ENCODE peak calls at places on chromosome 10, in seven cellular contexts. G is CD8-positive, alpha-beta T cell; T is cardiac fibroblast; Z is uterus; S is aorta; N is body of pancreas; P is suprapubic skin. R is an unnamed sample.
A peak's percentile ranks its signal among the peaks of the same experiment; 100 is the strongest.

GRCh38 chr10:49564461-49565009 is 25.6 kb upstream of the ERCC6 start:
- DNase-seq in G (no peak), T (no peak), Z (no peak), S (no peak), N (no peak), P (no peak), R (no peak)

GRCh38 chr10:94992811-94993210 is 54.4 kb downstream of the CYP2C9 start:
- DNase-seq in G (no peak), T (no peak), Z (no peak), S (no peak), N (no peak), P (no peak), R (no peak)

GRCh38 chr10:132926777-132927650 is 15.4 kb downstream of the CFAP46 start:
- DNase-seq in G (no peak), T (no peak), Z (no peak), S (peak; percentile 64), N (no peak), P (no peak), R (no peak)

GRCh38 chr10:52346394-52347326 is 32.6 kb downstream of the DKK1 start:
- DNase-seq in G (no peak), T (no peak), Z (no peak), S (peak; percentile 46), N (no peak), P (no peak), R (no peak)

GRCh38 chr10:7507887-7508726 is 97.3 kb upstream of the SFMBT2 start:
- DNase-seq in G (peak; percentile 55), T (no peak), Z (no peak), S (no peak), N (no peak), P (no peak), R (no peak)

GRCh38 chr10:13858709-13859108 is 271.9 kb downstream of the PRPF18 start:
- DNase-seq in G (no peak), T (no peak), Z (no peak), S (no peak), N (no peak), P (no peak), R (no peak)

GRCh38 chr10:65033957-65034356 is 1512.8 kb downstream of the REEP3 start:
- DNase-seq in G (no peak), T (no peak), Z (no peak), S (no peak), N (peak; percentile 41), P (no peak), R (no peak)

GRCh38 chr10:70478191-70479160 is at the start of gene PALD1:
- DNase-seq in G (no peak), T (peak; percentile 36), Z (peak; percentile 70), S (peak; percentile 91), N (peak; percentile 68), P (peak; percentile 87), R (no peak)

GRCh38 chr10:123997486-123998196 is 95.8 kb downstream of the CHST15 start:
- DNase-seq in G (no peak), T (peak; percentile 94), Z (no peak), S (no peak), N (peak; percentile 75), P (no peak), R (no peak)

GRCh38 chr10:70348228-70348850 is 34.1 kb downstream of the LRRC20 start:
- DNase-seq in G (peak; percentile 32), T (peak; percentile 56), Z (no peak), S (peak; percentile 71), N (peak; percentile 33), P (no peak), R (no peak)

GRCh38 chr10:11880169-11881027 is 57.2 kb downstream of the PROSER2 start:
- DNase-seq in G (no peak), T (no peak), Z (no peak), S (peak; percentile 59), N (no peak), P (no peak), R (no peak)

GRCh38 chr10:69180525-69181204 is 631 bp downstream of the SUPV3L1 start:
- DNase-seq in G (peak; percentile 71), T (peak; percentile 15), Z (no peak), S (no peak), N (no peak), P (no peak), R (no peak)

GRCh38 chr10:62467509-62467908 is 93.3 kb downstream of the ZNF365 start:
- DNase-seq in G (no peak), T (no peak), Z (no peak), S (no peak), N (no peak), P (no peak), R (no peak)

GRCh38 chr10:4242561-4243035 is 457.6 kb upstream of the KLF6 start:
- DNase-seq in G (no peak), T (peak; percentile 83), Z (peak; percentile 40), S (no peak), N (peak; percentile 14), P (no peak), R (no peak)
- H3K4me3 ChIP-seq in G (no peak overlapping the region), T (no peak overlapping the region), Z (peak overlapping the region; percentile 31), S (peak overlapping the region; percentile 67), N (no peak overlapping the region), P (peak overlapping the region; percentile 30), R (no peak overlapping the region)

DNA sequence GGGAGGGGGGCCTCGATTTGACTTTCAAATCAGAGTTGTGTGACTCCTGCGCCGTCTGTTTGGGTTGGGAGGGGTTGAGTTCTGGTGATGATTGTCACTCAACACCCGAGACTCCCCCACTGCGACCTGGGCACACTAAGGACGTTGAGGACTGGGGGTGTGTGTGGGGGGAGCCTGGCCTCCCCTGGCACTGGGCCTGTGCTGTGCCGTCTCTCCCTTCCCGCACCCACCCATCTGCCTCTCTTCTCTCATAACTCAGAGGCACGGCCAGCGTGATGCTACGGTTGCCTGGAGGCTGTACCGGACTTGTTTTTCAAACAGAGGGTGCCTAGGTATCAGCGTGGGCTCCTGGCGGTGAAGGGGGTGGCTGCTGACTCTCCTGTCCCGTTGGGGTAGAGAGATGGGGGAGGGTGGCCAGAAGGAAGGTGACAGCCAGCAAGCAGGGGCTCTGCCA is 56.7 kb upstream of the PFKFB3 start:
- DNase-seq in G (no peak), T (no peak), Z (no peak), S (no peak), N (no peak), P (no peak), R (no peak)
- H3K4me3 ChIP-seq in G (peak overlapping the region; percentile 89), T (peak overlapping the region; percentile 72), Z (peak overlapping the region; percentile 77), S (peak overlapping the region; percentile 43), N (no peak overlapping the region), P (peak overlapping the region; percentile 97), R (no peak overlapping the region)

GRCh38 chr10:110354322-110354766 is 49.6 kb upstream of the SMNDC1 start:
- DNase-seq in G (peak; percentile 75), T (peak; percentile 85), Z (peak; percentile 69), S (peak; percentile 90), N (peak; percentile 83), P (peak; percentile 85), R (peak; percentile 45)

GRCh38 chr10:110355181-110355831 is 50.6 kb upstream of the SMNDC1 start:
- DNase-seq in G (no peak), T (no peak), Z (no peak), S (no peak), N (no peak), P (no peak), R (no peak)

GRCh38 chr10:110353244-110354119 is 48.8 kb upstream of the SMNDC1 start:
- DNase-seq in G (peak; percentile 74), T (peak; percentile 72), Z (no peak), S (no peak), N (no peak), P (no peak), R (no peak)

GRCh38 chr10:110350812-110351211 is 46.1 kb upstream of the SMNDC1 start:
- DNase-seq in G (no peak), T (no peak), Z (no peak), S (no peak), N (no peak), P (no peak), R (no peak)

DNA sequence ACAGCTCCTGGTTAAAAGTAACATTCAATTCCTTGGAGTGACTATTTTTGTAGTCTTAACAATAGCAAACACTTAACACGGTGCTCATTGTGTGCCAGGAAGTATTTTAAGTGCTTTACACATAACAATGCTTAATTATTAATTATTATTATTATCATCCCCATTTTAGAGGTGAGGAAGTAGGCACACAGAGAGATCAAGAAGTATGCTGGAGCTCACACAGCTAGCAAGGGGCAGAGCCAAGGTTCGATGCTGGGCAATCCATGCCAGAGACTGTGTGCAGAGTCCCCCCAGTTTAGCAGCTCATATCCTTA is 48.2 kb upstream of the SMNDC1 start:
- DNase-seq in G (no peak), T (no peak), Z (no peak), S (no peak), N (no peak), P (no peak), R (no peak)
- H3K4me3 ChIP-seq in G (no peak overlapping the region), T (no peak overlapping the region), Z (no peak overlapping the region), S (no peak overlapping the region), N (no peak overlapping the region), P (no peak overlapping the region), R (no peak overlapping the region)

GRCh38 chr10:104822088-104822487 is 181.0 kb downstream of the SORCS3 start:
- DNase-seq in G (no peak), T (no peak), Z (no peak), S (no peak), N (no peak), P (no peak), R (no peak)
- H3K4me3 ChIP-seq in G (no peak overlapping the region), T (no peak overlapping the region), Z (no peak overlapping the region), S (no peak overlapping the region), N (no peak overlapping the region), P (no peak overlapping the region), R (no peak overlapping the region)

DNA sequence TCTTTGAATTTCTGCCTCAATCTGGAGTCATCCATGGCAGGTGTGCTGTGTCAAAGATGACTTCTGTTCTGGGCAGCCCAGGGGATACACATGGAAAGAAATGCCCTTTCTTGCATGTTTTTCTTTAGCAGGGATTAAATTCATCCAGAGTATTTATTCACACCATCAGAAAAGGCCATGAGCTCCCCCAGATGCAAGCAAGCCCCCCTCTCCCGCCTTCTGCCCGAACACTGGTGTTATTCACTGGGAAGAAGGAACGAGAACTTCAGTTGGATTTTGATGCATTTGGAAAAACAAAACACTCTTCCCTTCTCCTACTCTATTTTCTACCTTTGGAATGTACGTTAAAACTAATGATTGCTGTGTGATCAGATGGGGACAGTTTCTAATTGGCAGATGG is 1.4 kb downstream of the PLPP4 start:
- DNase-seq in G (no peak), T (no peak), Z (no peak), S (no peak), N (no peak), P (no peak), R (no peak)
- H3K4me3 ChIP-seq in G (no peak overlapping the region), T (no peak overlapping the region), Z (no peak overlapping the region), S (no peak overlapping the region), N (no peak overlapping the region), P (no peak overlapping the region), R (no peak overlapping the region)

DNA sequence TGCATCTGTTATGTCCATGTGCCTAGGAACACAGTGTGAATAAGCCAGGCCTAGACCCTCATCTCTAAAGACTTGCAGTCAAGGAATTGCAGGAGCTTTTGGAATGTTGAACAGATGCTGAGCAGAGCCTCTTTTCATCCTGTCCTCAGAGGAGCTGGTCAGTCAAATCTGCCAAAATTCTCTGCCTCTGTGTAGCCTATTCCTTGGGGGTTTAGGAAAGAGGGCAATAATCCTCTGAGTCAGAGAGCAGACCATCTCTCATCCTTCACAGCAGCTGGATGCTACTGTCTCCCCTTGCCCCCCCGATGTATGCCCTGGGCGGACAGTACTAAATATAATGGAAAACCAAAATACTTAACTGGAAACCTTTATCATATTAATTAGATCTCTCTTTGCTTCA is 52.6 kb downstream of the BICC1 start:
- DNase-seq in G (no peak), T (no peak), Z (no peak), S (no peak), N (no peak), P (no peak), R (no peak)
- H3K4me3 ChIP-seq in G (no peak overlapping the region), T (no peak overlapping the region), Z (no peak overlapping the region), S (no peak overlapping the region), N (no peak overlapping the region), P (no peak overlapping the region), R (no peak overlapping the region)